ENCODE peak calls at places on chromosome 22, in four cellular contexts. Z, M, P and U are unnamed samples.

GRCh38 chr22:22745225-22746060 is 101.0 kb downstream of the GGTLC2 start:
- DNase-seq in Z (peak), M (no peak), P (peak), U (peak)

GRCh38 chr22:49767355-49768062 is 60.2 kb downstream of the BRD1 start:
- DNase-seq in Z (peak), M (peak), P (peak), U (peak)

GRCh38 chr22:19003518-19003917 is 67.4 kb upstream of the PRODH start:
- DNase-seq in Z (no peak), M (no peak), P (no peak), U (no peak)

GRCh38 chr22:36764060-36764459 is 11.9 kb downstream of the IFT27 start:
- DNase-seq in Z (no peak), M (no peak), P (no peak), U (no peak)

GRCh38 chr22:18992543-18993198 is 56.6 kb upstream of the PRODH start:
- DNase-seq in Z (no peak), M (no peak), P (no peak), U (no peak)

GRCh38 chr22:32649515-32650200 is 151.8 kb upstream of the TIMP3 start:
- DNase-seq in Z (peak), M (no peak), P (peak), U (no peak)

GRCh38 chr22:30041475-30041874 is 38.8 kb upstream of the HORMAD2 start:
- DNase-seq in Z (no peak), M (no peak), P (no peak), U (no peak)

GRCh38 chr22:37741312-37741795 is 44.5 kb downstream of the TRIOBP start:
- DNase-seq in Z (peak), M (no peak), P (no peak), U (peak)

GRCh38 chr22:26170795-26171194 is 1.5 kb downstream of the SEZ6L start:
- DNase-seq in Z (no peak), M (no peak), P (peak), U (no peak)

GRCh38 chr22:35352214-35353111 is 28.4 kb upstream of the HMOX1 start:
- DNase-seq in Z (no peak), M (no peak), P (peak), U (peak)

GRCh38 chr22:27488456-27489224 is 312.9 kb downstream of the MN1 start:
- DNase-seq in Z (no peak), M (no peak), P (no peak), U (no peak)

GRCh38 chr22:36546932-36547331 is 18.0 kb upstream of the EIF3D start:
- DNase-seq in Z (peak), M (no peak), P (no peak), U (peak)

GRCh38 chr22:18044548-18045271 is 20.3 kb upstream of the MICAL3 start:
- DNase-seq in Z (peak), M (no peak), P (no peak), U (no peak)

GRCh38 chr22:26564181-26564580 is 25.8 kb downstream of the TPST2 start:
- DNase-seq in Z (no peak), M (no peak), P (no peak), U (no peak)

GRCh38 chr22:49738566-49738965 is 89.1 kb downstream of the BRD1 start:
- DNase-seq in Z (no peak), M (no peak), P (no peak), U (no peak)

GRCh38 chr22:35688913-35689675 is 28.6 kb upstream of the APOL5 start:
- DNase-seq in Z (peak), M (no peak), P (no peak), U (no peak)

GRCh38 chr22:28710889-28711285 is 30.7 kb downstream of the CHEK2 start:
- DNase-seq in Z (peak), M (no peak), P (no peak), U (no peak)

GRCh38 chr22:28594076-28594783 is 85.4 kb downstream of the TTC28 start:
- DNase-seq in Z (no peak), M (no peak), P (no peak), U (no peak)

GRCh38 chr22:49574861-49575702 is 252.6 kb downstream of the BRD1 start:
- DNase-seq in Z (no peak), M (no peak), P (no peak), U (no peak)

GRCh38 chr22:31286360-31287255 is 5.7 kb downstream of the PIK3IP1 start:
- DNase-seq in Z (no peak), M (no peak), P (no peak), U (no peak)

GRCh38 chr22:37316875-37317371 is 34.6 kb downstream of the CYTH4 start:
- DNase-seq in Z (peak), M (no peak), P (peak), U (peak)

GRCh38 chr22:19524170-19525115 is at the start of gene CLDN5:
- DNase-seq in Z (no peak), M (no peak), P (peak), U (no peak)

GRCh38 chr22:24583221-24583971 is 9.5 kb downstream of the LRRC75B start:
- DNase-seq in Z (peak), M (no peak), P (no peak), U (no peak)

GRCh38 chr22:28989035-28989464 is 72.6 kb downstream of the C22orf31 start:
- DNase-seq in Z (no peak), M (no peak), P (no peak), U (no peak)

GRCh38 chr22:49481651-49482399 is 345.8 kb downstream of the BRD1 start:
- DNase-seq in Z (no peak), M (no peak), P (no peak), U (no peak)

GRCh38 chr22:25702571-25703167 is 39.3 kb upstream of the MYO18B start:
- DNase-seq in Z (no peak), M (peak), P (no peak), U (no peak)

GRCh38 chr22:37254867-37255233 is 10.8 kb upstream of the RAC2 start:
- DNase-seq in Z (peak), M (no peak), P (no peak), U (no peak)

GRCh38 chr22:27416553-27417427 is 384.8 kb downstream of the MN1 start:
- DNase-seq in Z (peak), M (no peak), P (no peak), U (peak)

GRCh38 chr22:19631899-19632670 is 82.2 kb upstream of the SEPTIN5 start:
- DNase-seq in Z (peak), M (no peak), P (peak), U (peak)

GRCh38 chr22:32701021-32701420 is 100.5 kb upstream of the TIMP3 start:
- DNase-seq in Z (peak), M (no peak), P (no peak), U (no peak)

GRCh38 chr22:19527861-19528417 is 3.7 kb upstream of the CLDN5 start:
- DNase-seq in Z (peak), M (no peak), P (no peak), U (no peak)

DNA sequence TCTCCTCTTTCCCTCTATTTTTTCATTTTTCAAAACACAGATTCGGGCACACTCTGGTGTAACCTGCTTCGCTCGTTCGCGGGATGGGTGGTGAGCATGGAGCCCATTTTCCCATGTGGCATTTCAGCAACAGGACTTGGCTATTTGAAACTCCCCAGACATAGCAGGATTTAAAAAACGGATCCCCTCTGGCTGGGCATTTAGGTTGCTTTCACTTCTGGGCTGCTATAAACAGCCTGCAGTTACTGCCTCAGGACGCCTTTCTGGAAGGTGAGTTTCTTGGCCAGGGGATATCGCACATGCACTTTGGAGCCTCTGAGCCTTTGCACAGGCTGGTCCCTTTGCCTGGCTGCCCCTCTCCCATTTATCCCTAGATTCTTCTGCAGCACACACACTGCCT is 2.8 kb upstream of the MPPED1 start:
- DNase-seq in Z (no peak), M (no peak), P (no peak), U (no peak)
- TF ChIP-seq ELK1 in Z (no peak), M (no peak), P (no peak), U (no peak)

GRCh38 chr22:46561435-46561905 is 24.1 kb upstream of the CELSR1 start:
- DNase-seq in Z (peak), M (peak), P (peak), U (peak)
- H3K4me2 ChIP-seq in Z (no peak), M (peak), P (no peak), U (no peak)

GRCh38 chr22:39925273-39925672 is 24.4 kb downstream of the GRAP2 start:
- DNase-seq in Z (no peak), M (no peak), P (no peak), U (no peak)

GRCh38 chr22:39924286-39924685 is 23.4 kb downstream of the GRAP2 start:
- DNase-seq in Z (no peak), M (no peak), P (no peak), U (no peak)

GRCh38 chr22:39927544-39927943 is 26.7 kb downstream of the GRAP2 start:
- DNase-seq in Z (no peak), M (no peak), P (peak), U (no peak)

GRCh38 chr22:39928556-39929401 is 27.9 kb downstream of the GRAP2 start:
- DNase-seq in Z (no peak), M (no peak), P (no peak), U (no peak)

DNA sequence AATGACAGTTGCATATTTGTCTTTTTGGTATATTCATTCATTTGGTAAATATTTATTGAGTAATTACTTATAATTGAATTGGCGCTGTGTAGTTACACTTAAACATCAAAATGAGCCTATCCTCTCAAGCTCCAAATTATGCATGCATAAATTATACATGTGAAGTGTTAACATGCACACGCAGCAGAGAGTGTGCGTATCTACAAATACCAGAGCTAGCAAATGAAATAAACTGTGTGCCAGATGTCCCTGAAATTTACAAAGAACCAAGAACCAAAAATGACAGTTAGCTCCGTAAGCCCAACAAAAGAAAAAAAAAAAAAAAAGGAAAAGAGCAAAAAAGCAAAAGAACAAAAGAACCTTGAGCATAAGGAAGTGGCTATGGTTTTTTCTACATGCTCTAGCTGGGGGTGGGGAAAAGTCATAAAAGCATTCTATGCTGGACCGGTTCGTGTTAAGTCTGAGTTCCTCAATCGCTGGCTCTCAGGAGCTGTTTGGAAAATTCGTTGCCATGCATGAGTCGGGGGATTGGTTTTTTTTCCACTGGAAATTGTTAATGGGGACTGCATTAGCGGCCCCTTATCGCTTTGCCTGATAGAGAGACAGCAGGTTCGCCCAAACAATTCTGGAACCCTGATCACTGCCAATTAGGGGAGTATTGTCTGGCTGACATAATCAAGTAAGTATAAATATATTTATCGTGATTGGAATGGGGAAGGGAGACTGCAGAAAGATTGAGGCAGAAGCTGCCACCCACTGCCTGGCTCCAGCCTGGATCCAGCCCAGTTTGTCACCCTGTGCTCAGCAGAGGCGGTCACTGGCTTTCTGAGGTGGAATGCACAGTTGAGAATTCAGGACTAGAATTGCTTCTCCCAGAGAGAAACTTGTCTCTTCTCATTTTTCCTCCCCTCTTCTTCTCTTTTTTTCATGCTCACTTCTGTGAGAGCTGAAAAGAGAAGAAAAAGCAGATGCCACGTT is 25.6 kb downstream of the GRAP2 start:
- DNase-seq in Z (no peak), M (no peak), P (no peak), U (no peak)
- TF ChIP-seq ELK1 in Z (no peak), M (no peak), P (no peak), U (no peak)

GRCh38 chr22:46896568-46897245 is 134.3 kb downstream of the TBC1D22A start:
- DNase-seq in Z (no peak), M (no peak), P (peak), U (no peak)

GRCh38 chr22:46897246-46897623 is 134.8 kb downstream of the TBC1D22A start:
- DNase-seq in Z (no peak), M (no peak), P (peak), U (no peak)

GRCh38 chr22:46896166-46896565 is 133.7 kb downstream of the TBC1D22A start:
- DNase-seq in Z (no peak), M (no peak), P (no peak), U (no peak)

GRCh38 chr22:46894851-46895640 is 132.6 kb downstream of the TBC1D22A start:
- DNase-seq in Z (no peak), M (no peak), P (no peak), U (no peak)

GRCh38 chr22:46895753-46896152 is 133.3 kb downstream of the TBC1D22A start:
- DNase-seq in Z (no peak), M (no peak), P (peak), U (no peak)
- H3K4me2 ChIP-seq in Z (no peak), M (no peak), P (peak), U (no peak)

DNA sequence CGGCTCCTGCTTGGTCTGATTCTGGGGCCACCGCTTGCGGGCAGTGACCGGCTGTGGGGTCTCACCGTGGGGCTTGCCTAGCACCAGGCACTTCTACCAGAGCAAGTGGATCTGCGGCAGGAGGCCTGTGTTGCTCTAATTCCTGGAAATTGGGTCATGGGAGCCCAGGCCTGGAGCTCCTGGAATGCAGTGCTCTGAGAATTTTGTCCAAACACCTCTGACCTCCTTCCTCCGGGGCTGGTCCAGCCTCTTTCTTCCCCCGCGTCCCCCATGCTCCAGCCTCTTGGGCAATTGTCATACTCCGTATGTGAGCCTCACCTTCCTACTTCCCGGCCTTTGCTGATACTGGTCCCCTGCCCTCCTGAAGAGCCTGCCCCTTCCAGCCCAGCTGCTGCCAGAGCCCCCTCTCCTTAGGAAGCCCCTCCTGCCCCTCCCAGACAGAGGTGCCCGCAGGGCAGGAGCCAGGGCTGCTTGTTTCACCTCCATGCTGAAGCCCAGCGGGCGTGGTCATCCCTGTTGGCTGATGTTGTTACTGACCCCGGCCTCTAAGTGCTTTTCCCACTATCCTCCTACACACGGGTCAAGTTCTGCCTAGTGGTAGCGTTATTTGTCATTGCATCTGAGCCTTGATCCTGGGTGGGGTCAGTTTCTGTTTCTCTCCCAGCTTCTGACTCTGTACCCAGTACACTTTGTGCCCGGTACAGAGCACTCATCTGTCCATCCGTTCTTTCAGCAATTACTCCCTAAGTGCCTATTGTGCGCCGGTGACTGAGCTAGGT is 9.6 kb downstream of the MGAT3 start:
- DNase-seq in Z (no peak), M (no peak), P (peak), U (no peak)
- TF ChIP-seq ELK1 in Z (no peak), M (no peak), P (no peak), U (no peak)

GRCh38 chr22:44221710-44222475 is 41.2 kb downstream of the PARVG start:
- DNase-seq in Z (no peak), M (no peak), P (no peak), U (no peak)
- H3K4me2 ChIP-seq in Z (no peak), M (no peak), P (no peak), U (no peak)

DNA sequence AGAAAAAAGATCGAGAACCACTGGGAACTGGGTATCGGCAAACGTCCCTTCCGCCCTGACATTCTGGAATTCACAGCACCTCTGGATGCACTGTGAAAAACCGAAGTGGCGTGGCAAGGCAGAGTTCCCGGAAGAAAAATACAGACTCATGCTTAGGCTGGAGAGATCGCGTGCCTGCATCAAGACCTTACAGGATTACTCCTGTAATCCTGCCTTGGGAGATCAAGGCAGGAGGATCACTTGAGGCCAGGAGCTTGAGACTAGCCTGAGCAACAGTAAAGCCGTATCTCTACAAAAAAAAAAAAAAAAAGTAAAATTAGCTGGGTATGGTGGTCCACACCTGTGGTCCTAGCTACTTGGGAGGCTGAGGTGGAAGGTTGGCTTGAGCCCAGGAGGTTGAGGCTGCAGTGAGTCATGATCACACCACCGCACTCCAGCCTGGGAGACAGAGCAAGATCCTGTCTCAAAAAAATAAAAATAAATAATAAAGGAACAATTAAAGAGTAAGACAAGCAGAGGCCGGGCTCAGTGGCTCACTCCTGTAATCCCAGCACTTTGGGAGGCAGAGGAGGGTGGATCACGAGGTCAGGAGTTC is 19.9 kb upstream of the TEF start:
- DNase-seq in Z (peak), M (no peak), P (no peak), U (no peak)
- TF ChIP-seq ELK1 in Z (no peak), M (no peak), P (no peak), U (no peak)

DNA sequence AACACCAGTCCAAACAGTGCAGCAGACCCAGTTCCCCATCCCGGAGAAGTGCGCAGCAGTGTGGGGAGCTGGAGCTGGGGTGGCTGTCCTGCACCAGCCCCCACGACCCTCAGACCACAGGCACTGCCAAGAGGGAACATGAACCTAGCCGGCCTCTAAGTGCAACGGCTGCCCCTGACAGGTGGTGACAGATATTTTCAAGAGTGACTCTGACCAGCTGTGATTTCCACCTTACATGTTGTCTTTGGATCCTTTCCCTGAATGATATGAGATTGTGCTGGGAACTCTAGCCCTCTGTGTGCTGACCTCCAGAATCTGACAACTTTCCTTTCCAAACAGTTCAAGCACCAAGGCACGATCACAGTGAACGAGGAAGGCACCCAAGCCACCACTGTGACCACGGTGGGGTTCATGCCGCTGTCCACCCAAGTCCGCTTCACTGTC is 12.6 kb downstream of the SERPIND1 start:
- DNase-seq in Z (no peak), M (no peak), P (no peak), U (no peak)
- H3K4me2 ChIP-seq in Z (no peak), M (no peak), P (no peak), U (no peak)